ENCODE peak calls at places on chromosomes 4 and X, in eight cellular contexts. P is pancreas, N is neuronal stem cell, R is sigmoid colon, E is stomach, H is tibial artery, M is HCT116, G is heart right ventricle. U is an unnamed sample. For H3K9me3, the result is how much of the 10 kb centered on the place peaks cover.

GRCh38 chr4:170230242-170230641 is 140.5 kb upstream of the AADAT start:
- DNase-seq in H (no peak), R (no peak), P (no peak), M (no peak), E (no peak), N (no peak), G (no peak), U (no peak)

GRCh38 chr4:24032371-24032989 is 142.6 kb upstream of the PPARGC1A start:
- DNase-seq in R (no peak), E (peak), M (no peak), N (no peak), P (no peak), H (no peak), G (peak), U (no peak)

GRCh38 chrX:13376857-13377441 is 57.1 kb upstream of the ATXN3L start:
- DNase-seq in H (no peak), E (no peak), G (peak), P (no peak), R (no peak), N (no peak), M (no peak), U (no peak)

GRCh38 chrX:151563449-151563848 is at the start of gene PASD1:
- DNase-seq in R (no peak), E (no peak), M (no peak), N (no peak), P (no peak), H (no peak), G (no peak), U (no peak)

GRCh38 chrX:22585831-22586230 is 313.1 kb downstream of the CBLL2 start:
- DNase-seq in H (no peak), M (no peak), R (no peak), E (no peak), G (no peak), N (no peak), P (no peak), U (no peak)

GRCh38 chr4:108172780-108173598 is 4.3 kb upstream of the LEF1 start:
- DNase-seq in R (no peak), H (no peak), G (peak), E (peak), M (no peak), N (peak), P (peak), U (no peak)

GRCh38 chr4:76882630-76883029 is 15.3 kb downstream of the SOWAHB start:
- DNase-seq in H (no peak), R (no peak), N (no peak), E (no peak), M (no peak), P (no peak), G (no peak), U (no peak)

GRCh38 chr4:186782302-186782701 is 58.6 kb upstream of the FAT1 start:
- DNase-seq in G (no peak), M (no peak), R (no peak), E (no peak), P (no peak), H (no peak), N (no peak), U (no peak)

GRCh38 chr4:132863619-132864018 is 285.5 kb upstream of the PCDH10 start:
- DNase-seq in M (no peak), R (no peak), N (no peak), H (no peak), E (no peak), P (no peak), G (no peak), U (no peak)

GRCh38 chr4:2933566-2934076 is 29.6 kb downstream of the NOP14 start:
- DNase-seq in H (peak), G (no peak), R (no peak), N (no peak), E (no peak), M (no peak), P (peak), U (no peak)

GRCh38 chr4:81913427-81913878 is 441.7 kb upstream of the RASGEF1B start:
- DNase-seq in P (peak), M (peak), R (no peak), G (peak), N (peak), E (peak), H (no peak), U (peak)

GRCh38 chr4:98689507-98690174 is 31.2 kb upstream of the TSPAN5 start:
- DNase-seq in N (no peak), M (no peak), P (no peak), G (no peak), H (no peak), R (no peak), E (no peak), U (no peak)

GRCh38 chr4:108370291-108370690 is 201.6 kb upstream of the LEF1 start:
- DNase-seq in P (no peak), N (no peak), M (no peak), G (no peak), E (no peak), R (no peak), H (no peak), U (no peak)

GRCh38 chr4:3498901-3499510 is 33.2 kb downstream of the LRPAP1 start:
- DNase-seq in H (no peak), E (no peak), P (no peak), R (no peak), M (no peak), N (no peak), G (no peak), U (no peak)

GRCh38 chr4:24988776-24989175 is 42.0 kb downstream of the LGI2 start:
- DNase-seq in N (no peak), M (peak), R (no peak), E (no peak), P (no peak), H (no peak), G (no peak), U (peak)

GRCh38 chr4:65089666-65090065 is 580.6 kb downstream of the EPHA5 start:
- DNase-seq in N (no peak), G (no peak), E (no peak), R (no peak), H (no peak), P (no peak), M (no peak), U (no peak)

GRCh38 chr4:99816611-99817309 is at the start of gene DAPP1:
- DNase-seq in R (peak), H (peak), M (no peak), G (peak), P (no peak), E (peak), N (no peak), U (no peak)

GRCh38 chr4:85910985-85911384 is 436.0 kb downstream of the ARHGAP24 start:
- DNase-seq in N (no peak), M (no peak), R (no peak), P (no peak), E (no peak), G (no peak), H (no peak), U (no peak)

GRCh38 chr4:176150283-176150682 is 45.1 kb downstream of the SPATA4 start:
- DNase-seq in P (no peak), N (no peak), E (no peak), M (peak), H (no peak), R (no peak), G (no peak), U (no peak)

GRCh38 chr4:147639388-147639787 is 22.2 kb downstream of the TMEM184C start:
- DNase-seq in M (no peak), G (no peak), E (no peak), N (no peak), H (no peak), R (no peak), P (no peak), U (no peak)

GRCh38 chr4:173171098-173171497 is 2.5 kb downstream of the GALNT7 start:
- DNase-seq in H (no peak), N (no peak), G (no peak), P (no peak), M (no peak), E (no peak), R (no peak), U (no peak)

GRCh38 chrX:150365953-150366911 is 3.1 kb downstream of the MAMLD1 start:
- DNase-seq in M (no peak), E (no peak), N (peak), P (peak), H (peak), R (peak), G (peak), U (no peak)

GRCh38 chr4:11824557-11824956 is 395.9 kb upstream of the HS3ST1 start:
- DNase-seq in G (no peak), H (no peak), P (no peak), R (no peak), M (no peak), E (no peak), N (no peak), U (no peak)
- H3K9me3 ChIP-seq in G (under half), H (under half), P (under half), R (under half), M (under half), E (under half), N (under half), U (under half)

GRCh38 chr4:54942735-54943134 is 182.7 kb downstream of the KDR start:
- DNase-seq in E (no peak), H (no peak), M (no peak), P (no peak), G (no peak), N (no peak), R (no peak), U (no peak)

GRCh38 chr4:54937501-54937900 is 187.9 kb downstream of the KDR start:
- DNase-seq in R (no peak), H (no peak), P (no peak), M (no peak), N (no peak), E (no peak), G (no peak), U (no peak)

GRCh38 chr4:54940996-54941395 is 184.4 kb downstream of the KDR start:
- DNase-seq in H (no peak), E (no peak), P (no peak), G (no peak), N (no peak), R (no peak), M (no peak), U (no peak)

GRCh38 chr4:54945838-54946237 is 179.6 kb downstream of the KDR start:
- DNase-seq in R (no peak), G (no peak), M (no peak), N (no peak), P (no peak), H (no peak), E (no peak), U (no peak)

GRCh38 chr4:54941994-54942552 is 183.3 kb downstream of the KDR start:
- DNase-seq in H (no peak), R (no peak), G (peak), P (no peak), N (no peak), M (no peak), E (no peak), U (no peak)
- H3K27ac ChIP-seq in H (no peak), R (no peak), G (peak), P (no peak), N (no peak), M (no peak), E (no peak), U (no peak)

GRCh38 chrX:1763294-1763693 is 148.4 kb downstream of the ASMT start:
- DNase-seq in R (no peak), P (no peak), H (no peak), M (no peak), N (no peak), E (no peak), G (no peak), U (no peak)

DNA sequence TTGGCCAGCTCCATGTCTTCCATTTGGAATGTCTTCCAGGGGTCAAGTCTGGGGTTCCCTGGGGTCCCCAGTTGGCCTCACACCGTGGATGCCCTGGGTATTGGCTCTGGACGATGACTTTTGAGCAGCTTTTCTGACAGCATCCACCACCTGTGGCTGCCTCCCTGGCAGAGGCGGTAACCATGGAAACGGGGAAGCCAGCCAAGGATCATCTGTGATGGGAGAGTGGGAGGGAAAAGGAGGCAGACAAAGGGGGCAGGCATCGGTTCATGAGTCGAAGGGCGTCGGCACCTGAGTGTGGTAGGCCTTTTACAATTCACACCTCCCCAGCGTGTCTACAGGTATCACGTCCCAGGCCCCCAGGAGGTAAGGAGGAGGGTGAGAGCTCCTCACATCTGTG is 152.2 kb downstream of the ASMT start:
- DNase-seq in E (no peak), N (no peak), H (no peak), P (no peak), M (no peak), G (no peak), R (no peak), U (no peak)
- H3K9me3 ChIP-seq in E (under half), N (under half), H (under half), P (under half), M (under half), G (under half), R (under half), U (under half)

GRCh38 chr4:6857009-6857882 is 52.4 kb upstream of the TBC1D14 start:
- DNase-seq in G (no peak), M (no peak), P (no peak), H (no peak), E (no peak), R (no peak), N (no peak), U (no peak)
- H3K27ac ChIP-seq in G (peak), M (no peak), P (no peak), H (peak), E (no peak), R (no peak), N (no peak), U (no peak)

DNA sequence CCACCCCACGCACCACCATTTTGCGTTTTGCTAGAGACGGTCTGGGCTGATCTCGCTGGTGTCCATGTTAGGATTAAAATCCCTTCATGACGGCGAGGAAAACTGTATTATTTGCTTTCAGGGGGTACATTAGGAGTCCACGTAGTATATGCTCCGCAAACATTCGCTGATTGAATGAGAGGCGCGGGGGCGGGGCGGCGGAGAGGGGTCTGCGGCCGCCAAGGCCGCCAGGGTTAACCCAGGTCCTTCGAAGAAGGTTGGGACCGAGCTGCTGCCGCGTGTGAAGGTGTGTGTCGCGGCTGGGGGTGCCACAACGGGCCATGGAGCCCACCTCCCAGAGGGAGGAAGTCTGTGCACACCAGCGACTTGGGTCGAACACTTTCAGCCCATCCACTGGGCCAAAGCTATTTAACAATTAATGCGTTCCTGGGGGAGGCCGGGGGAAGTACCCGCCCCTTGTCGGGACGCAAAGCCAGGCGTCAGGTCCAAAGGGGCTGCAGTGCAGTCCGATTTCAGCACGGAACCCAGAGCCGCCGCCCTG is 6.4 kb upstream of the PITX2 start:
- DNase-seq in H (no peak), P (no peak), G (no peak), R (no peak), M (no peak), E (no peak), N (no peak), U (no peak)
- H3K9me3 ChIP-seq in H (under half), P (under half), G (under half), R (under half), M (under half), E (under half), N (under half), U (under half)

DNA sequence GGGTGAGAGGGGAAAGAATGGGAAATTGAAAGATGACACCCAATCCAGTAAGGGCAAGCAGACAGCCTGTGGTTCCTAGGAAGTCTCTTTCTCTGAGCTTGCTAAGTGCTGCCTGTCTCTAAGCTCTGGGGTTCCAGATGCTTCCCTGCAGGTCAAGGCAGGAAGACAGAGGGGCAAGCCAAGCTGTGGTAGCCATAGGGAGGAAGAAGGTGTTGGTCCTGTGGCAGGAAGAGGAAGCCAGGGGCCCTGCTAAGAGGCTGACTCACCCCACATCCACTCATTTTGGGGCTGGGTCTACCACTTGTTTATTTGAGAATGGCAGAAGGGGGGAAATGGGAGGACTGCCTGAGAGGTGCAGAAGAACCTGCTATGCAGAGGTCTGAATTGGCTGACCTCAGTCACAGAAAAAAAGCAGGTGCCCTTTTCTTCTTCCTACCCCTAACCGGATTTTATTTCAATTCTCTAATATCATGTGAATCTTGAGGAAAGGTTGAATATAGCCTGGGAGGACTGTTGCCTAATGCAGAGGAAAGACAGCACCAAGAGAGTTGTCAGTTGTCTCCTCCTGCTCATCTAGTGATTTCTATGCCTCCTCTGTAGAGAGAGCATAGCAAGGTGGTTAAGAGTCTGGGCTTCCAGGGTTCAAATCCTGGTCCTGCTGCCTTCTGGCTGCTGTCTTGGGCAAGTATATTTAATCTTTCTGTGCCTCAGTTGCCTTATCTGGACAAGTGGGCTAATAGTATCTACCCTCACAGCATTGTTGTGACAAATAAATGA is 27.4 kb downstream of the HOPX start:
- DNase-seq in E (no peak), G (no peak), M (no peak), N (no peak), R (no peak), P (no peak), H (no peak), U (no peak)
- H3K27ac ChIP-seq in E (peak), G (no peak), M (no peak), N (no peak), R (peak), P (no peak), H (no peak), U (no peak)

GRCh38 chr4:12036450-12036849 is 607.8 kb upstream of the HS3ST1 start:
- DNase-seq in R (no peak), N (no peak), G (peak), E (no peak), P (no peak), H (no peak), M (no peak), U (no peak)

GRCh38 chr4:12041828-12042227 is 613.1 kb upstream of the HS3ST1 start:
- DNase-seq in H (no peak), R (no peak), G (no peak), M (no peak), N (no peak), P (no peak), E (no peak), U (no peak)
- H3K9me3 ChIP-seq in H (under half), R (under half), G (under half), M (under half), N (under half), P (under half), E (under half), U (under half)

U was measured in iPS DF 6.9.